ENCODE peak calls at places on chromosomes 4 and X, in seven cellular contexts. E is lower lobe of right lung; M is AG10803; Y is germinal center; H is AG04450; X is stimulated activated CD4-positive, alpha-beta T cell treated with anti-CD3 and anti-CD28 coated beads, Interleukin-4, amount 100 ng/mL, for 48 hours; O is CD8-positive, alpha-beta T cell. G is an unnamed sample.

GRCh38 chrX:155330992-155331391 is 3.4 kb downstream of the CLIC2 start:
- DNase-seq in X (no peak), M (no peak), O (no peak), Y (no peak), H (no peak), E (no peak), G (no peak)

GRCh38 chrX:67523002-67523711 is 20.7 kb upstream of the AR start:
- DNase-seq in M (no peak), X (no peak), O (no peak), E (no peak), H (no peak), Y (no peak), G (no peak)

GRCh38 chr4:112284662-112285411 is 867 bp downstream of the TIFA start:
- DNase-seq in O (no peak), H (no peak), E (peak; percentile 53), X (no peak), Y (peak; percentile 45), M (peak; percentile 41), G (peak; percentile 59)

GRCh38 chrX:2960861-2961515 is 31.8 kb upstream of the ARSD start:
- DNase-seq in M (no peak), E (no peak), X (no peak), Y (no peak), O (no peak), H (no peak), G (no peak)

GRCh38 chrX:38220024-38220935 is at the start of gene SRPX:
- DNase-seq in E (peak; percentile 34), M (peak; percentile 68), O (no peak), H (no peak), X (peak; percentile 12), Y (peak; percentile 2), G (no peak)

GRCh38 chr4:17448689-17449088 is 63.2 kb downstream of the QDPR start:
- DNase-seq in O (no peak), X (no peak), M (peak; percentile 48), E (no peak), H (peak; percentile 27), Y (no peak), G (no peak)

GRCh38 chr4:130808492-130808891 is 1712.5 kb downstream of the C4orf33 start:
- DNase-seq in M (no peak), O (no peak), E (no peak), H (no peak), X (no peak), Y (no peak), G (no peak)

GRCh38 chr4:110628321-110629213 is 5.7 kb upstream of the PITX2 start:
- DNase-seq in E (no peak), Y (no peak), X (no peak), H (no peak), M (no peak), O (no peak), G (no peak)

GRCh38 chr4:10163296-10163695 is 46.7 kb upstream of the WDR1 start:
- DNase-seq in M (no peak), H (no peak), O (no peak), E (no peak), Y (no peak), X (no peak), G (no peak)

GRCh38 chr4:102328045-102328444 is 17.2 kb downstream of the SLC39A8 start:
- DNase-seq in X (no peak), O (no peak), Y (no peak), E (no peak), M (peak; percentile 3), H (no peak), G (no peak)

GRCh38 chrX:116384406-116384805 is 52.0 kb upstream of the SLC6A14 start:
- DNase-seq in M (no peak), Y (no peak), H (no peak), O (no peak), E (no peak), X (no peak), G (no peak)

G was measured in Peyer's patch.